ENCODE peak calls at places on chromosomes 11 and 22, in six cellular contexts. One of them, this sample, is unnamed.
A peak's percentile ranks its signal among the peaks of the same experiment; 100 is the strongest.

GRCh38 chr22:19879996-19880785 is 25.5 kb upstream of the GNB1L start:
- DNase-seq in fibroblast of lung: no peak
- DNase-seq in lower lobe of right lung: peak; percentile 30
- DNase-seq in adrenal gland: peak; percentile 12
- DNase-seq in CD4-positive, alpha-beta memory T cell: no peak
- DNase-seq in CD4-positive, CD25-positive, alpha-beta regulatory T cell: no peak
- DNase-seq in this sample: no peak

GRCh38 chr11:112318193-112318592 is 57.5 kb upstream of the PLET1 start:
- DNase-seq in fibroblast of lung: peak; percentile 90
- DNase-seq in lower lobe of right lung: no peak
- DNase-seq in adrenal gland: no peak
- DNase-seq in CD4-positive, alpha-beta memory T cell: no peak
- DNase-seq in CD4-positive, CD25-positive, alpha-beta regulatory T cell: no peak
- DNase-seq in this sample: no peak

GRCh38 chr11:35563413-35564245 is 38.2 kb upstream of the PAMR1 start:
- DNase-seq in fibroblast of lung: peak; percentile 35
- DNase-seq in lower lobe of right lung: no peak
- DNase-seq in adrenal gland: no peak
- DNase-seq in CD4-positive, alpha-beta memory T cell: no peak
- DNase-seq in CD4-positive, CD25-positive, alpha-beta regulatory T cell: no peak
- DNase-seq in this sample: no peak

GRCh38 chr11:62030071-62030684 is 62.7 kb upstream of the FTH1 start:
- DNase-seq in fibroblast of lung: no peak
- DNase-seq in lower lobe of right lung: no peak
- DNase-seq in adrenal gland: no peak
- DNase-seq in CD4-positive, alpha-beta memory T cell: no peak
- DNase-seq in CD4-positive, CD25-positive, alpha-beta regulatory T cell: no peak
- DNase-seq in this sample: no peak

GRCh38 chr11:2844116-2844515 is 41.5 kb downstream of the CDKN1C start:
- DNase-seq in fibroblast of lung: peak; percentile 36
- DNase-seq in lower lobe of right lung: no peak
- DNase-seq in adrenal gland: no peak
- DNase-seq in CD4-positive, alpha-beta memory T cell: no peak
- DNase-seq in CD4-positive, CD25-positive, alpha-beta regulatory T cell: no peak
- DNase-seq in this sample: no peak

GRCh38 chr11:41522391-41522790 is 62.9 kb upstream of the LRRC4C start:
- DNase-seq in fibroblast of lung: peak; percentile 98
- DNase-seq in lower lobe of right lung: no peak
- DNase-seq in adrenal gland: no peak
- DNase-seq in CD4-positive, alpha-beta memory T cell: no peak
- DNase-seq in CD4-positive, CD25-positive, alpha-beta regulatory T cell: no peak
- DNase-seq in this sample: no peak

GRCh38 chr11:67649634-67650540 is 643 bp downstream of the ACY3 start:
- DNase-seq in fibroblast of lung: no peak
- DNase-seq in lower lobe of right lung: no peak
- DNase-seq in adrenal gland: no peak
- DNase-seq in CD4-positive, alpha-beta memory T cell: no peak
- DNase-seq in CD4-positive, CD25-positive, alpha-beta regulatory T cell: peak; percentile 24
- DNase-seq in this sample: no peak

GRCh38 chr11:71458146-71459070 is 5.4 kb downstream of the NADSYN1 start:
- DNase-seq in fibroblast of lung: no peak
- DNase-seq in lower lobe of right lung: no peak
- DNase-seq in adrenal gland: no peak
- DNase-seq in CD4-positive, alpha-beta memory T cell: no peak
- DNase-seq in CD4-positive, CD25-positive, alpha-beta regulatory T cell: no peak
- DNase-seq in this sample: no peak

GRCh38 chr22:44330727-44331660 is 18.2 kb upstream of the SHISAL1 start:
- DNase-seq in fibroblast of lung: no peak
- DNase-seq in lower lobe of right lung: no peak
- DNase-seq in adrenal gland: no peak
- DNase-seq in CD4-positive, alpha-beta memory T cell: no peak
- DNase-seq in CD4-positive, CD25-positive, alpha-beta regulatory T cell: no peak
- DNase-seq in this sample: no peak

GRCh38 chr11:46050065-46050464 is 71.2 kb downstream of the PHF21A start:
- DNase-seq in fibroblast of lung: peak; percentile 93
- DNase-seq in lower lobe of right lung: peak; percentile 44
- DNase-seq in adrenal gland: peak; percentile 60
- DNase-seq in CD4-positive, alpha-beta memory T cell: no peak
- DNase-seq in CD4-positive, CD25-positive, alpha-beta regulatory T cell: no peak
- DNase-seq in this sample: no peak

DNA sequence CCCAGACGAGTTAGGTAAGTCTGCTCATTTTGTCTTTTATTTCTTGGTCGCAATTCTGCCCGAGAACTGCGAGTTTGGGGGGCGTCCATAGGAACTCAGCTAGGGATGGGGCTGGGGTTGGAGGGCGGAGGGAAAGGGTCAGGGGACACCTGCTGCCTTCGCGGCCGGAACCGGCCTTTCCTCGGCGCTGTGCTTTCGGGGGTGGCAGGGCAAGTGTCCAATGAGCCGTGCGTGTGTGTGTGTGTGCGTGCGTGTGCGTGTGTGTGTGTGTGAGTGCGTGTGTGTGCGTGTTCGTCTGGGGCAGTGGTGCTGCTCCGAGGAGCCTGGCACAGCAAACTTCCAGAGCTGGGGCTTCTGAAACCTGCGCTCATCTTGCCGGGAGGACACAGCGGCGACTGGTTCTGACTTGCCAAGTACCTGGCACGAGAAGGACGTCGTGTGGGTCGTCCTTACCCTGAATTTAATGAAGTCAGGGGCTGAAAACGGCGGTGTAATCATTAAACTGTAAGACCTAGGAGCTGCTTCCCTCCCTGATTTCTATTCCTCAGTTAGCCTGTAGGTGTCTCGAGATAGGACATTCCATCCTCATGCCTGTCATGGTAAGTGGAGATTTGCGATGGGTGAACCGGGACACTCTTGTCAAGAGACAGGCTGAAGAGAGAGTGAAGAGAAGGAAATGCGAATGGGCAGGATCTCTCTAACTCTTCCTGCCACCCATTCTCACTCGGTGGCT is 27.0 kb upstream of the AMOTL1 start:
- DNase-seq in fibroblast of lung: peak; percentile 63
- DNase-seq in lower lobe of right lung: peak; percentile 50
- DNase-seq in adrenal gland: peak; percentile 27
- DNase-seq in CD4-positive, alpha-beta memory T cell: no peak
- DNase-seq in CD4-positive, CD25-positive, alpha-beta regulatory T cell: peak; percentile 22
- DNase-seq in this sample: no peak
- H3K27ac ChIP-seq in fibroblast of lung: no peak overlapping the region
- H3K27ac ChIP-seq in lower lobe of right lung: peak overlapping the region; percentile 58
- H3K27ac ChIP-seq in adrenal gland: peak overlapping the region; percentile 21
- H3K27ac ChIP-seq in CD4-positive, alpha-beta memory T cell: no peak overlapping the region
- H3K27ac ChIP-seq in CD4-positive, CD25-positive, alpha-beta regulatory T cell: no peak overlapping the region
- H3K27ac ChIP-seq in this sample: no peak overlapping the region

GRCh38 chr11:78851883-78852586 is 277.4 kb upstream of the NARS2 start:
- DNase-seq in fibroblast of lung: no peak
- DNase-seq in lower lobe of right lung: peak; percentile 73
- DNase-seq in adrenal gland: no peak
- DNase-seq in CD4-positive, alpha-beta memory T cell: no peak
- DNase-seq in CD4-positive, CD25-positive, alpha-beta regulatory T cell: no peak
- DNase-seq in this sample: no peak
- H3K27me3 ChIP-seq in fibroblast of lung: no peaks in the 10 kb centered on the region
- H3K27me3 ChIP-seq in lower lobe of right lung: no peaks in the 10 kb centered on the region
- H3K27me3 ChIP-seq in adrenal gland: no peaks in the 10 kb centered on the region
- H3K27me3 ChIP-seq in CD4-positive, alpha-beta memory T cell: no peaks in the 10 kb centered on the region
- H3K27me3 ChIP-seq in CD4-positive, CD25-positive, alpha-beta regulatory T cell: peaks cover 1% of the 10 kb centered on the region
- H3K27me3 ChIP-seq in this sample: no peaks in the 10 kb centered on the region

GRCh38 chr11:72722050-72722748 is 30.0 kb downstream of the ARAP1 start:
- DNase-seq in fibroblast of lung: peak; percentile 92
- DNase-seq in lower lobe of right lung: peak; percentile 91
- DNase-seq in adrenal gland: peak; percentile 93
- DNase-seq in CD4-positive, alpha-beta memory T cell: peak; percentile 89
- DNase-seq in CD4-positive, CD25-positive, alpha-beta regulatory T cell: peak; percentile 94
- DNase-seq in this sample: peak; percentile 86
- H3K27ac ChIP-seq in fibroblast of lung: peak overlapping the region; percentile 77
- H3K27ac ChIP-seq in lower lobe of right lung: peak overlapping the region; percentile 90
- H3K27ac ChIP-seq in adrenal gland: peak overlapping the region; percentile 85
- H3K27ac ChIP-seq in CD4-positive, alpha-beta memory T cell: peak overlapping the region; percentile 80
- H3K27ac ChIP-seq in CD4-positive, CD25-positive, alpha-beta regulatory T cell: peak overlapping the region; percentile 83
- H3K27ac ChIP-seq in this sample: peak overlapping the region; percentile 72

GRCh38 chr11:19382131-19382611 is 141.4 kb upstream of the E2F8 start:
- DNase-seq in fibroblast of lung: no peak
- DNase-seq in lower lobe of right lung: no peak
- DNase-seq in adrenal gland: peak; percentile 48
- DNase-seq in CD4-positive, alpha-beta memory T cell: no peak
- DNase-seq in CD4-positive, CD25-positive, alpha-beta regulatory T cell: no peak
- DNase-seq in this sample: no peak
- H3K27me3 ChIP-seq in fibroblast of lung: no peaks in the 10 kb centered on the region
- H3K27me3 ChIP-seq in lower lobe of right lung: no peaks in the 10 kb centered on the region
- H3K27me3 ChIP-seq in adrenal gland: peaks cover 4% of the 10 kb centered on the region
- H3K27me3 ChIP-seq in CD4-positive, alpha-beta memory T cell: no peaks in the 10 kb centered on the region
- H3K27me3 ChIP-seq in CD4-positive, CD25-positive, alpha-beta regulatory T cell: no peaks in the 10 kb centered on the region
- H3K27me3 ChIP-seq in this sample: peaks cover 4% of the 10 kb centered on the region

DNA sequence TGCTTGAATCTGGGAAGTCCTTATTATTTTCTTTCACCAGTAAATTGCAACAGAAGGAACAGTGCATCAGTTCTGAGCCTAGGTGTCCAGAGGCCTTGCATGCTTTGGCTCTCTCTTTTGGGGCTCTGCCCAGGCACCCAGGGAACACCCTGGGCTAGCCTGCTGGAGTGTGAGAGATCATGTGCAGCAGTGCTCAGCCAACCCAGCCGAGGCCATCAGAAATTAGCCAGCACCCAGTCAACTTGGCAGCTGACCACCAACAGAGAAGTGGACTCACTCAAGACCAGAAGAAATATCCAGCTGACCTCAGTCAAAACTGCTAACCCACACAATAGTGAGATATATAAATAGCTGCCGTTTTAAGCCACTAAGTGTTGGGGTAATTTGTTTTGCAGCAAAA is 11.2 kb upstream of the P4HA3 start:
- DNase-seq in fibroblast of lung: peak; percentile 49
- DNase-seq in lower lobe of right lung: no peak
- DNase-seq in adrenal gland: peak; percentile 46
- DNase-seq in CD4-positive, alpha-beta memory T cell: no peak
- DNase-seq in CD4-positive, CD25-positive, alpha-beta regulatory T cell: no peak
- DNase-seq in this sample: no peak
- H3K27ac ChIP-seq in fibroblast of lung: no peak overlapping the region
- H3K27ac ChIP-seq in lower lobe of right lung: no peak overlapping the region
- H3K27ac ChIP-seq in adrenal gland: peak overlapping the region; percentile 15
- H3K27ac ChIP-seq in CD4-positive, alpha-beta memory T cell: no peak overlapping the region
- H3K27ac ChIP-seq in CD4-positive, CD25-positive, alpha-beta regulatory T cell: no peak overlapping the region
- H3K27ac ChIP-seq in this sample: no peak overlapping the region

GRCh38 chr11:33234397-33235168 is 22.6 kb upstream of the HIPK3 start:
- DNase-seq in fibroblast of lung: no peak
- DNase-seq in lower lobe of right lung: no peak
- DNase-seq in adrenal gland: no peak
- DNase-seq in CD4-positive, alpha-beta memory T cell: no peak
- DNase-seq in CD4-positive, CD25-positive, alpha-beta regulatory T cell: no peak
- DNase-seq in this sample: no peak
- H3K27me3 ChIP-seq in fibroblast of lung: no peaks in the 10 kb centered on the region
- H3K27me3 ChIP-seq in lower lobe of right lung: no peaks in the 10 kb centered on the region
- H3K27me3 ChIP-seq in adrenal gland: no peaks in the 10 kb centered on the region
- H3K27me3 ChIP-seq in CD4-positive, alpha-beta memory T cell: no peaks in the 10 kb centered on the region
- H3K27me3 ChIP-seq in CD4-positive, CD25-positive, alpha-beta regulatory T cell: no peaks in the 10 kb centered on the region
- H3K27me3 ChIP-seq in this sample: no peaks in the 10 kb centered on the region

DNA sequence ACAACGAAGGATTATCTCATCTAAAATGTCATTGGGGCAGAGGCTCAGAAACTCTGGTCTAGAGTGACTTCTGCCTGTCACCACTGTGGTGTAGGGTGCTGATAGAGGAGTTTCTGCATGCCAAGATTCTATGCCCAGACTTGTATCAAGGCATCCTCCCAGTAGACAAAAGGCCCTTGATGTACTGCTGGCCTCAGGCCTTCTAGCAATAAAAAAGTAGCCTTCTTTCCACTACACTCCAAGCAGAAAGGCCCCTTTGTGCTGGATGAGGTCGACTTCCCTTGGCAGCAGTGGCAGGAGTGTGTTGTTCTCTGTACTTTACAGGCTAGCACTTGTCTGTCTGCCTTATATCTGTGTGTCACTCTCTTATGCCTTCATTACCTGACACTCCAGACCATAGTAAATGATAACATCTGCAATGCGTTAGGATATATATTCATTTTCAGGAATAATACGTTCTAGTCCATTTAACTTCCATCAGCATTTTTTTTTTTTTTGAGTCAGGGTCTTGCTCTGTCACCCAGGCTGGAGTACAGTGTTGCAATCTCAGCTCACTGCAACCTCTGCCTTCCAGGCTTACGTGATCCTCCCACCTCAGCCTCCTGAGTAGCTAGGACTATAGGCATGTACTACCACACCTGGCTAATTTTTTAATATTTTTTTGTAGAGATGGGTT is 49.5 kb upstream of the RRM1 start:
- DNase-seq in fibroblast of lung: no peak
- DNase-seq in lower lobe of right lung: no peak
- DNase-seq in adrenal gland: no peak
- DNase-seq in CD4-positive, alpha-beta memory T cell: no peak
- DNase-seq in CD4-positive, CD25-positive, alpha-beta regulatory T cell: no peak
- DNase-seq in this sample: no peak
- H3K27ac ChIP-seq in fibroblast of lung: no peak overlapping the region
- H3K27ac ChIP-seq in lower lobe of right lung: no peak overlapping the region
- H3K27ac ChIP-seq in adrenal gland: peak overlapping the region; percentile 31
- H3K27ac ChIP-seq in CD4-positive, alpha-beta memory T cell: no peak overlapping the region
- H3K27ac ChIP-seq in CD4-positive, CD25-positive, alpha-beta regulatory T cell: no peak overlapping the region
- H3K27ac ChIP-seq in this sample: no peak overlapping the region

This sample was measured in CD4-positive, alpha-beta T cell.